ENCODE peak calls at places on chromosomes 12 and 14, in six cellular contexts. One of them, this sample, is unnamed. For H3K36me3 and H3K27me3, the result is how much of the 10 kb centered on the place peaks cover.

GRCh38 chr14:74954232-74954946 is 1.0 kb downstream of the PGF start:
- DNase-seq in heart left ventricle: peak
- DNase-seq in PC-3: no peak
- DNase-seq in testis: no peak
- DNase-seq in CD8-positive, alpha-beta T cell: no peak
- DNase-seq in psoas muscle: peak
- DNase-seq in this sample: no peak

GRCh38 chr14:97625512-97625911 is 828.3 kb downstream of the VRK1 start:
- DNase-seq in heart left ventricle: no peak
- DNase-seq in testis: no peak
- DNase-seq in PC-3: peak
- DNase-seq in CD8-positive, alpha-beta T cell: no peak
- DNase-seq in psoas muscle: no peak
- DNase-seq in this sample: no peak

GRCh38 chr14:66652736-66653135 is 144.8 kb downstream of the GPHN start:
- DNase-seq in psoas muscle: no peak
- DNase-seq in PC-3: no peak
- DNase-seq in testis: no peak
- DNase-seq in heart left ventricle: no peak
- DNase-seq in CD8-positive, alpha-beta T cell: no peak
- DNase-seq in this sample: no peak

GRCh38 chr14:69483765-69484443 is 624 bp upstream of the PLEKHD1 start:
- DNase-seq in CD8-positive, alpha-beta T cell: no peak
- DNase-seq in heart left ventricle: no peak
- DNase-seq in psoas muscle: peak
- DNase-seq in PC-3: peak
- DNase-seq in testis: peak
- DNase-seq in this sample: no peak

GRCh38 chr12:124386059-124386458 is 91.2 kb downstream of the RFLNA start:
- DNase-seq in heart left ventricle: peak
- DNase-seq in PC-3: peak
- DNase-seq in CD8-positive, alpha-beta T cell: no peak
- DNase-seq in testis: peak
- DNase-seq in psoas muscle: peak
- DNase-seq in this sample: no peak

GRCh38 chr14:102277874-102278630 is 26.9 kb downstream of the MOK start:
- DNase-seq in PC-3: no peak
- DNase-seq in CD8-positive, alpha-beta T cell: no peak
- DNase-seq in testis: no peak
- DNase-seq in psoas muscle: no peak
- DNase-seq in heart left ventricle: no peak
- DNase-seq in this sample: no peak

GRCh38 chr12:51683763-51684357 is 92.8 kb downstream of the SCN8A start:
- DNase-seq in CD8-positive, alpha-beta T cell: no peak
- DNase-seq in heart left ventricle: no peak
- DNase-seq in psoas muscle: no peak
- DNase-seq in PC-3: peak
- DNase-seq in testis: no peak
- DNase-seq in this sample: no peak

GRCh38 chr12:49031573-49032161 is 13.1 kb upstream of the PRKAG1 start:
- DNase-seq in CD8-positive, alpha-beta T cell: no peak
- DNase-seq in PC-3: no peak
- DNase-seq in testis: no peak
- DNase-seq in heart left ventricle: no peak
- DNase-seq in psoas muscle: peak
- DNase-seq in this sample: no peak

GRCh38 chr12:18651525-18651924 is 86.3 kb downstream of the PLCZ1 start:
- DNase-seq in heart left ventricle: no peak
- DNase-seq in psoas muscle: no peak
- DNase-seq in PC-3: no peak
- DNase-seq in CD8-positive, alpha-beta T cell: no peak
- DNase-seq in testis: no peak
- DNase-seq in this sample: no peak

GRCh38 chr14:33110737-33111443 is 172.2 kb downstream of the NPAS3 start:
- DNase-seq in PC-3: no peak
- DNase-seq in heart left ventricle: no peak
- DNase-seq in testis: no peak
- DNase-seq in psoas muscle: no peak
- DNase-seq in CD8-positive, alpha-beta T cell: no peak
- DNase-seq in this sample: no peak

GRCh38 chr12:19482551-19483109 is 43.3 kb downstream of the AEBP2 start:
- DNase-seq in heart left ventricle: no peak
- DNase-seq in testis: peak
- DNase-seq in psoas muscle: no peak
- DNase-seq in PC-3: no peak
- DNase-seq in CD8-positive, alpha-beta T cell: peak
- DNase-seq in this sample: no peak

GRCh38 chr12:110279561-110279960 is 1.5 kb upstream of the ATP2A2 start:
- DNase-seq in testis: no peak
- DNase-seq in PC-3: no peak
- DNase-seq in heart left ventricle: no peak
- DNase-seq in CD8-positive, alpha-beta T cell: no peak
- DNase-seq in psoas muscle: no peak
- DNase-seq in this sample: peak

GRCh38 chr12:110280784-110281548 is at the start of gene ATP2A2:
- DNase-seq in CD8-positive, alpha-beta T cell: peak
- DNase-seq in heart left ventricle: peak
- DNase-seq in testis: peak
- DNase-seq in psoas muscle: peak
- DNase-seq in PC-3: peak
- DNase-seq in this sample: peak

GRCh38 chr12:110278137-110278536 is 2.9 kb upstream of the ATP2A2 start:
- DNase-seq in psoas muscle: no peak
- DNase-seq in heart left ventricle: no peak
- DNase-seq in testis: no peak
- DNase-seq in CD8-positive, alpha-beta T cell: no peak
- DNase-seq in PC-3: no peak
- DNase-seq in this sample: no peak

GRCh38 chr12:110279976-110280783 is 867 bp upstream of the ATP2A2 start:
- DNase-seq in PC-3: peak
- DNase-seq in CD8-positive, alpha-beta T cell: no peak
- DNase-seq in psoas muscle: peak
- DNase-seq in heart left ventricle: peak
- DNase-seq in testis: peak
- DNase-seq in this sample: peak

DNA sequence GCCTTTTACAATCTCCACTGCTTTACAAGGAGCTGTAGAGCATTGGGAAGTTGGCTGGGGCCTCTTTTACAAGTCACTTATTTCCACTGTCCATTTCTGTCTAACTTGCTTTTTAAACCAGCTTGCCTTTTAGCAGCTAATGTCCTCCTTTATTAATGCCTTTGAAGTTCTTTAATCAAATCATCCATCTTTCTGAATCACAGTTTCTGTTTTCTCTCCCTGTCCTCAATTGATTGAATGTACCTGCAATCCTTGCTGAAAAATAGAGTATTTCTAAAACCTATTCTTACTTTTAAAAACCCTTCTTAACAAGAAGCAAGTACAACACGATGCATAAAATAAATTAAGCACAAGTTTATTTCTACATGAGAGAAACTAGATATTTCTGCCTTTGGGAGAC is 3.3 kb upstream of the ATP2A2 start:
- DNase-seq in testis: peak
- DNase-seq in PC-3: no peak
- DNase-seq in CD8-positive, alpha-beta T cell: no peak
- DNase-seq in psoas muscle: no peak
- DNase-seq in heart left ventricle: no peak
- DNase-seq in this sample: no peak
- TF ChIP-seq CTCF in testis: no peak
- TF ChIP-seq CTCF in PC-3: no peak
- TF ChIP-seq CTCF in CD8-positive, alpha-beta T cell: no peak
- TF ChIP-seq CTCF in psoas muscle: no peak
- TF ChIP-seq CTCF in heart left ventricle: no peak
- TF ChIP-seq CTCF in this sample: no peak

GRCh38 chr12:132026061-132026795 is 76.5 kb downstream of the EP400 start:
- DNase-seq in PC-3: no peak
- DNase-seq in heart left ventricle: no peak
- DNase-seq in testis: no peak
- DNase-seq in CD8-positive, alpha-beta T cell: no peak
- DNase-seq in psoas muscle: no peak
- DNase-seq in this sample: no peak
- H3K36me3 ChIP-seq in PC-3: half or more
- H3K36me3 ChIP-seq in heart left ventricle: half or more
- H3K36me3 ChIP-seq in testis: under half
- H3K36me3 ChIP-seq in CD8-positive, alpha-beta T cell: half or more
- H3K36me3 ChIP-seq in psoas muscle: under half
- H3K36me3 ChIP-seq in this sample: half or more

DNA sequence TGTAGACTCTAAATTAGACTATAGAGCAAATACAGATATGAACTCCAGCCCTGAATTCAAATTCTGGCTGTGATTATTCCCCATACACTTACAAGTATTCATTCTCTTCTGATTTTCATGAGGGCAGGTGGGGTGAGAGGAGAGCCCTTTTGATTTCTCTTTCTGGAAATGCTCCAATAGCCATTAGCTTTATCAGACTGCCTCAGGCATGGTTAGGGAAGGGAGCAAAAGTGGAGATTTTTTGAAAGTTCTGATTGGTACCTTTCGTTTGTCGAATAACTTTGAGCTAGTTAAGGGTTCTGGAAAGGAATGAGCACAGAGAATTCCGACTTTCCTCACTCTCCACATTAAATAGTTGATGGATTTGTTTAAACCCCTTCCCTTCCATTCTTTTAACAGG is 7.8 kb downstream of the HOXC5 start:
- DNase-seq in psoas muscle: no peak
- DNase-seq in testis: no peak
- DNase-seq in heart left ventricle: no peak
- DNase-seq in PC-3: no peak
- DNase-seq in CD8-positive, alpha-beta T cell: no peak
- DNase-seq in this sample: no peak
- H3K27me3 ChIP-seq in psoas muscle: under half
- H3K27me3 ChIP-seq in testis: under half
- H3K27me3 ChIP-seq in heart left ventricle: half or more
- H3K27me3 ChIP-seq in PC-3: under half
- H3K27me3 ChIP-seq in CD8-positive, alpha-beta T cell: under half
- H3K27me3 ChIP-seq in this sample: under half

GRCh38 chr12:94875525-94875924 is 128.0 kb downstream of the NDUFA12 start:
- DNase-seq in PC-3: peak
- DNase-seq in testis: no peak
- DNase-seq in CD8-positive, alpha-beta T cell: no peak
- DNase-seq in psoas muscle: no peak
- DNase-seq in heart left ventricle: no peak
- DNase-seq in this sample: no peak
- TF ChIP-seq CTCF in PC-3: peak
- TF ChIP-seq CTCF in testis: no peak
- TF ChIP-seq CTCF in CD8-positive, alpha-beta T cell: no peak
- TF ChIP-seq CTCF in psoas muscle: peak
- TF ChIP-seq CTCF in heart left ventricle: no peak
- TF ChIP-seq CTCF in this sample: no peak

GRCh38 chr12:122125452-122126341 is 47.1 kb downstream of the MLXIP start:
- DNase-seq in testis: no peak
- DNase-seq in heart left ventricle: no peak
- DNase-seq in PC-3: no peak
- DNase-seq in psoas muscle: peak
- DNase-seq in CD8-positive, alpha-beta T cell: no peak
- DNase-seq in this sample: no peak

GRCh38 chr12:122126342-122126635 is 47.7 kb downstream of the IL31 start:
- DNase-seq in PC-3: no peak
- DNase-seq in CD8-positive, alpha-beta T cell: no peak
- DNase-seq in testis: no peak
- DNase-seq in heart left ventricle: no peak
- DNase-seq in psoas muscle: no peak
- DNase-seq in this sample: no peak

GRCh38 chr12:122128481-122128880 is 45.5 kb downstream of the IL31 start:
- DNase-seq in heart left ventricle: no peak
- DNase-seq in psoas muscle: no peak
- DNase-seq in testis: no peak
- DNase-seq in PC-3: no peak
- DNase-seq in CD8-positive, alpha-beta T cell: no peak
- DNase-seq in this sample: no peak

GRCh38 chr12:122127839-122128238 is 46.2 kb downstream of the IL31 start:
- DNase-seq in heart left ventricle: no peak
- DNase-seq in testis: no peak
- DNase-seq in PC-3: no peak
- DNase-seq in psoas muscle: no peak
- DNase-seq in CD8-positive, alpha-beta T cell: no peak
- DNase-seq in this sample: no peak

GRCh38 chr12:122126713-122127597 is 47.1 kb downstream of the IL31 start:
- DNase-seq in psoas muscle: no peak
- DNase-seq in CD8-positive, alpha-beta T cell: no peak
- DNase-seq in testis: peak
- DNase-seq in PC-3: peak
- DNase-seq in heart left ventricle: no peak
- DNase-seq in this sample: no peak
- H3K36me3 ChIP-seq in psoas muscle: under half
- H3K36me3 ChIP-seq in CD8-positive, alpha-beta T cell: under half
- H3K36me3 ChIP-seq in testis: under half
- H3K36me3 ChIP-seq in PC-3: under half
- H3K36me3 ChIP-seq in heart left ventricle: under half
- H3K36me3 ChIP-seq in this sample: under half